ENCODE peak calls at places on chromosomes 6 and 20, in six cellular contexts. One of them, this sample, is unnamed.

GRCh38 chr20:63052571-63053429 is 46.0 kb upstream of the BHLHE23 start:
- DNase-seq in stimulated activated CD4-positive, alpha-beta T cell treated with anti-CD3 and anti-CD28 coated beads, Interleukin-4, amount 100 ng/mL, for 1 hour: no peak
- DNase-seq in adipocyte: no peak
- DNase-seq in A549: no peak
- DNase-seq in anterior cingulate cortex: no peak
- DNase-seq in C1 segment of cervical spinal cord: no peak
- DNase-seq in this sample: no peak

GRCh38 chr20:16459019-16459700 is 114.1 kb downstream of the KIF16B start:
- DNase-seq in stimulated activated CD4-positive, alpha-beta T cell treated with anti-CD3 and anti-CD28 coated beads, Interleukin-4, amount 100 ng/mL, for 1 hour: no peak
- DNase-seq in A549: peak; percentile 10
- DNase-seq in C1 segment of cervical spinal cord: peak; percentile 3
- DNase-seq in adipocyte: peak; percentile 84
- DNase-seq in anterior cingulate cortex: no peak
- DNase-seq in this sample: peak; percentile 93

GRCh38 chr6:112781236-112781635 is 434.1 kb downstream of the RFPL4B start:
- DNase-seq in A549: no peak
- DNase-seq in adipocyte: peak; percentile 7
- DNase-seq in stimulated activated CD4-positive, alpha-beta T cell treated with anti-CD3 and anti-CD28 coated beads, Interleukin-4, amount 100 ng/mL, for 1 hour: no peak
- DNase-seq in C1 segment of cervical spinal cord: no peak
- DNase-seq in anterior cingulate cortex: no peak
- DNase-seq in this sample: peak; percentile 82

GRCh38 chr6:81003156-81003555 is 749.3 kb downstream of the TENT5A start:
- DNase-seq in C1 segment of cervical spinal cord: no peak
- DNase-seq in anterior cingulate cortex: no peak
- DNase-seq in adipocyte: peak; percentile 2
- DNase-seq in A549: no peak
- DNase-seq in stimulated activated CD4-positive, alpha-beta T cell treated with anti-CD3 and anti-CD28 coated beads, Interleukin-4, amount 100 ng/mL, for 1 hour: no peak
- DNase-seq in this sample: peak; percentile 17

GRCh38 chr20:56628873-56629463 is at the start of gene TFAP2C:
- DNase-seq in adipocyte: peak; percentile 89
- DNase-seq in C1 segment of cervical spinal cord: no peak
- DNase-seq in A549: peak; percentile 89
- DNase-seq in stimulated activated CD4-positive, alpha-beta T cell treated with anti-CD3 and anti-CD28 coated beads, Interleukin-4, amount 100 ng/mL, for 1 hour: peak; percentile 12
- DNase-seq in anterior cingulate cortex: no peak
- DNase-seq in this sample: peak; percentile 97

GRCh38 chr20:49052334-49052733 is 6.2 kb downstream of the CSE1L start:
- DNase-seq in A549: no peak
- DNase-seq in C1 segment of cervical spinal cord: no peak
- DNase-seq in stimulated activated CD4-positive, alpha-beta T cell treated with anti-CD3 and anti-CD28 coated beads, Interleukin-4, amount 100 ng/mL, for 1 hour: no peak
- DNase-seq in adipocyte: no peak
- DNase-seq in anterior cingulate cortex: no peak
- DNase-seq in this sample: peak; percentile 34

GRCh38 chr20:24804481-24805206 is 144.4 kb upstream of the CST7 start:
- DNase-seq in stimulated activated CD4-positive, alpha-beta T cell treated with anti-CD3 and anti-CD28 coated beads, Interleukin-4, amount 100 ng/mL, for 1 hour: no peak
- DNase-seq in A549: no peak
- DNase-seq in adipocyte: no peak
- DNase-seq in anterior cingulate cortex: no peak
- DNase-seq in C1 segment of cervical spinal cord: no peak
- DNase-seq in this sample: peak; percentile 44

GRCh38 chr6:135012764-135013163 is 41.9 kb downstream of the HBS1L start:
- DNase-seq in anterior cingulate cortex: no peak
- DNase-seq in A549: no peak
- DNase-seq in stimulated activated CD4-positive, alpha-beta T cell treated with anti-CD3 and anti-CD28 coated beads, Interleukin-4, amount 100 ng/mL, for 1 hour: no peak
- DNase-seq in C1 segment of cervical spinal cord: no peak
- DNase-seq in adipocyte: peak; percentile 70
- DNase-seq in this sample: no peak